ENCODE peak calls at places on chromosomes 16 and 17, in nine cellular contexts. O is EL, P is NCI-H1694 treated with DMSO at 0.1 percent for 48 hours, B is neural crest cell, J is DMS79, L is HCEC 1CT, N is cardiac fibroblast, M is aorta, C is GM23338. X is an unnamed sample.

GRCh38 chr17:41082565-41083136 is 1.3 kb upstream of the KRTAP4-7 start:
- DNase-seq in O (peak), N (no peak), C (no peak), L (peak), B (no peak), M (no peak), J (no peak), P (no peak), X (no peak)

GRCh38 chr17:78049609-78050008 is 78.9 kb downstream of the TMC6 start:
- DNase-seq in M (no peak), C (no peak), O (no peak), N (no peak), B (no peak), P (no peak), J (no peak), L (no peak), X (no peak)

GRCh38 chr16:67326115-67326471 is 448 bp downstream of the KCTD19 start:
- DNase-seq in N (no peak), L (no peak), J (no peak), B (no peak), P (no peak), C (no peak), M (no peak), O (no peak), X (no peak)

GRCh38 chr17:8818047-8818446 is 18.9 kb upstream of the MFSD6L start:
- DNase-seq in P (no peak), O (no peak), B (no peak), J (no peak), N (no peak), C (no peak), M (no peak), L (no peak), X (no peak)

GRCh38 chr17:45247429-45248131 is 14.3 kb downstream of the SPATA32 start:
- DNase-seq in M (peak), O (peak), B (peak), P (peak), N (peak), L (peak), C (peak), J (peak), X (peak)

GRCh38 chr16:19348578-19349315 is 63.2 kb downstream of the CLEC19A start:
- DNase-seq in P (peak), J (peak), N (no peak), B (no peak), C (peak), M (no peak), L (no peak), O (peak), X (peak)

GRCh38 chr16:86667035-86667434 is 88.7 kb downstream of the FOXL1 start:
- DNase-seq in N (no peak), L (no peak), J (no peak), O (no peak), P (no peak), M (no peak), C (no peak), B (no peak), X (no peak)

GRCh38 chr16:87060026-87060986 is 256.9 kb downstream of the C16orf95 start:
- DNase-seq in B (no peak), C (peak), L (peak), P (no peak), M (peak), N (peak), O (no peak), J (no peak), X (peak)

GRCh38 chr17:71496552-71496951 is 624.3 kb upstream of the SOX9 start:
- DNase-seq in N (no peak), O (peak), J (no peak), C (no peak), B (no peak), L (peak), P (no peak), M (no peak), X (peak)

GRCh38 chr17:42581744-42582270 is 4.3 kb upstream of the PSMC3IP start:
- DNase-seq in M (no peak), J (no peak), P (no peak), C (no peak), N (no peak), O (no peak), L (no peak), B (no peak), X (no peak)

GRCh38 chr17:43367588-43368242 is 31.1 kb upstream of the ARL4D start:
- DNase-seq in M (no peak), C (peak), L (peak), J (peak), N (peak), P (no peak), B (peak), O (peak), X (peak)

GRCh38 chr16:58024673-58025350 is 742 bp upstream of the MMP15 start:
- DNase-seq in J (no peak), C (peak), L (no peak), B (no peak), P (no peak), O (no peak), M (no peak), N (no peak), X (no peak)

GRCh38 chr16:85724126-85724879 is 26.6 kb downstream of the C16orf74 start:
- DNase-seq in M (no peak), L (no peak), N (no peak), B (no peak), C (no peak), J (no peak), P (no peak), O (no peak), X (no peak)

GRCh38 chr17:4235372-4236279 is 28.2 kb downstream of the ANKFY1 start:
- DNase-seq in O (peak), B (no peak), L (no peak), N (peak), J (no peak), C (no peak), M (no peak), P (no peak), X (no peak)

GRCh38 chr17:3935140-3935542 is 18.9 kb upstream of the P2RX1 start:
- DNase-seq in M (peak), O (peak), C (peak), P (no peak), J (no peak), N (peak), L (peak), B (peak), X (peak)

GRCh38 chr16:74760007-74760767 is 14.4 kb downstream of the FA2H start:
- DNase-seq in B (no peak), P (no peak), N (no peak), O (peak), L (peak), M (no peak), J (no peak), C (no peak), X (no peak)

GRCh38 chr17:81666092-81666341 is 388 bp downstream of the OXLD1 start:
- DNase-seq in C (peak), M (no peak), J (no peak), P (no peak), B (no peak), N (no peak), O (no peak), L (no peak), X (peak)

GRCh38 chr17:73625975-73626706 is 18.1 kb downstream of the SDK2 start:
- DNase-seq in J (no peak), N (no peak), C (no peak), B (no peak), M (peak), L (no peak), P (no peak), O (no peak), X (peak)

GRCh38 chr17:82517230-82517865 is 2.2 kb upstream of the FOXK2 start:
- DNase-seq in O (no peak), P (no peak), C (no peak), N (no peak), J (no peak), M (no peak), L (no peak), B (no peak), X (no peak)